ENCODE peak calls at places on chromosomes 5 and 9, in four cellular contexts. One of them, this sample, is unnamed.

GRCh38 chr9:34985311-34985899 is 4.1 kb upstream of the DNAJB5 start:
- DNase-seq in brain microvascular endothelial cell: no peak
- DNase-seq in ovary: no peak
- DNase-seq in lower lobe of right lung: no peak
- DNase-seq in this sample: peak

GRCh38 chr5:108122701-108123100 is 259.2 kb downstream of the FBXL17 start:
- DNase-seq in brain microvascular endothelial cell: no peak
- DNase-seq in ovary: no peak
- DNase-seq in lower lobe of right lung: no peak
- DNase-seq in this sample: no peak

GRCh38 chr5:132641241-132641723 is 16.7 kb upstream of the IL13 start:
- DNase-seq in brain microvascular endothelial cell: no peak
- DNase-seq in ovary: no peak
- DNase-seq in lower lobe of right lung: no peak
- DNase-seq in this sample: no peak

GRCh38 chr5:108579236-108579635 is 168.5 kb upstream of the FER start:
- DNase-seq in brain microvascular endothelial cell: no peak
- DNase-seq in ovary: no peak
- DNase-seq in lower lobe of right lung: no peak
- DNase-seq in this sample: no peak

GRCh38 chr5:165775094-165775493 is 2269.7 kb downstream of the MAT2B start:
- DNase-seq in brain microvascular endothelial cell: no peak
- DNase-seq in ovary: no peak
- DNase-seq in lower lobe of right lung: no peak
- DNase-seq in this sample: no peak

GRCh38 chr9:1490341-1491115 is 440.4 kb downstream of the DMRT2 start:
- DNase-seq in brain microvascular endothelial cell: no peak
- DNase-seq in ovary: no peak
- DNase-seq in lower lobe of right lung: no peak
- DNase-seq in this sample: peak

GRCh38 chr5:10110228-10110627 is 139.5 kb downstream of the ATPSCKMT start:
- DNase-seq in brain microvascular endothelial cell: no peak
- DNase-seq in ovary: no peak
- DNase-seq in lower lobe of right lung: no peak
- DNase-seq in this sample: no peak

GRCh38 chr9:115022760-115023434 is 92.5 kb upstream of the TNFSF8 start:
- DNase-seq in brain microvascular endothelial cell: peak
- DNase-seq in ovary: no peak
- DNase-seq in lower lobe of right lung: no peak
- DNase-seq in this sample: no peak

GRCh38 chr5:116864157-116864837 is 289.7 kb upstream of the SEMA6A start:
- DNase-seq in brain microvascular endothelial cell: peak
- DNase-seq in ovary: no peak
- DNase-seq in lower lobe of right lung: no peak
- DNase-seq in this sample: no peak

GRCh38 chr9:101307041-101307440 is 77.8 kb downstream of the BAAT start:
- DNase-seq in brain microvascular endothelial cell: no peak
- DNase-seq in ovary: no peak
- DNase-seq in lower lobe of right lung: no peak
- DNase-seq in this sample: no peak

GRCh38 chr5:54761213-54761701 is 224.1 kb downstream of the ESM1 start:
- DNase-seq in brain microvascular endothelial cell: peak
- DNase-seq in ovary: no peak
- DNase-seq in lower lobe of right lung: no peak
- DNase-seq in this sample: no peak

GRCh38 chr5:88142801-88143692 is 125.6 kb downstream of the TMEM161B start:
- DNase-seq in brain microvascular endothelial cell: no peak
- DNase-seq in ovary: peak
- DNase-seq in lower lobe of right lung: no peak
- DNase-seq in this sample: no peak

GRCh38 chr5:38922199-38922598 is 76.4 kb downstream of the OSMR start:
- DNase-seq in brain microvascular endothelial cell: peak
- DNase-seq in ovary: no peak
- DNase-seq in lower lobe of right lung: peak
- DNase-seq in this sample: peak

GRCh38 chr9:72476617-72477375 is 44.6 kb upstream of the TMC1 start:
- DNase-seq in brain microvascular endothelial cell: peak
- DNase-seq in ovary: no peak
- DNase-seq in lower lobe of right lung: no peak
- DNase-seq in this sample: peak

GRCh38 chr5:68344447-68345111 is 129.0 kb downstream of the PIK3R1 start:
- DNase-seq in brain microvascular endothelial cell: peak
- DNase-seq in ovary: no peak
- DNase-seq in lower lobe of right lung: no peak
- DNase-seq in this sample: no peak

GRCh38 chr9:126375386-126375785 is 48.8 kb downstream of the MVB12B start:
- DNase-seq in brain microvascular endothelial cell: peak
- DNase-seq in ovary: no peak
- DNase-seq in lower lobe of right lung: no peak
- DNase-seq in this sample: peak

GRCh38 chr5:55766408-55766807 is 28.5 kb downstream of the DDX4 start:
- DNase-seq in brain microvascular endothelial cell: no peak
- DNase-seq in ovary: no peak
- DNase-seq in lower lobe of right lung: no peak
- DNase-seq in this sample: no peak

GRCh38 chr9:97895695-97896332 is 26.5 kb downstream of the TRMO start:
- DNase-seq in brain microvascular endothelial cell: peak
- DNase-seq in ovary: no peak
- DNase-seq in lower lobe of right lung: no peak
- DNase-seq in this sample: no peak

DNA sequence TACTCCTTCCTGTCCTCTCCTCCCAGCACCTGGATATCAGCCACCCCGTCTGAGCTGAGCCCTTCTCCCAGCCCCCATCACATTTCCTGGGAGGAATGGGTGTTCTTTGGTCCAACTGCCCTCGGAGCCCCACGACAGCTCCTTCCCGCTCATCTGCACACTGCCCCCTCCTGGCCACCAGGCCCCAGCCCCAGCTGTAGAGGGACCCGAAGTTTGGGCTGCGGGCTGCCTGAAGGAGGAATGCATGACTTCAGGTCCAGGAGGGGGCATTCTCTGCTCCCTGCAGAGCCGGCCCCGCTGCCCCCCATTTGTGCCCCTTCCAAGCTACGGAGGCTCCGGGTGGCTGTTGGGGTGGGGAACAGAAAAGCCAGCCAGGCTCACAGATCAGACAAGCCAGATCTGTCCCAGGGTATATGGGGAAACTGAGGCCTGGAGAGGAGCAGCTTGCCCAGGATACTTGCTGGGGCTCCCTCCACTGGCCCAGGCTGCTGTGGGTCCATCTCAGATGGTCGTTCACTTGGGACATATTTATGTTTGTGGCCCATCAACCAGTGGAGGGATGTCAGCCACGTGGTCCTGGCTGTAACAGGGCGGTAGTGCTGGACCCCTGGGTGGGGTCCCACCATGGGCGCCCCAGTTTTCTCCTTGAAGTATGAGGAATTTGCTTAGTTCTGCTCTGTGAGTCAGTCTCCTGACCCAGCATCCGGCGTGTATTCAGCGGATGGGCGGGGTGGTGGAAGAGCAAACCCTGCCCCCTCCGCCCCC is 33.1 kb downstream of the DAB2IP start:
- DNase-seq in brain microvascular endothelial cell: no peak
- DNase-seq in ovary: no peak
- DNase-seq in lower lobe of right lung: peak
- DNase-seq in this sample: no peak
- H3K27ac ChIP-seq in brain microvascular endothelial cell: no peak
- H3K27ac ChIP-seq in ovary: no peak
- H3K27ac ChIP-seq in lower lobe of right lung: no peak
- H3K27ac ChIP-seq in this sample: no peak

GRCh38 chr9:136159851-136160250 is 41.2 kb upstream of the TMEM250 start:
- DNase-seq in brain microvascular endothelial cell: no peak
- DNase-seq in ovary: no peak
- DNase-seq in lower lobe of right lung: no peak
- DNase-seq in this sample: no peak
- H3K27ac ChIP-seq in brain microvascular endothelial cell: no peak
- H3K27ac ChIP-seq in ovary: no peak
- H3K27ac ChIP-seq in lower lobe of right lung: no peak
- H3K27ac ChIP-seq in this sample: no peak

DNA sequence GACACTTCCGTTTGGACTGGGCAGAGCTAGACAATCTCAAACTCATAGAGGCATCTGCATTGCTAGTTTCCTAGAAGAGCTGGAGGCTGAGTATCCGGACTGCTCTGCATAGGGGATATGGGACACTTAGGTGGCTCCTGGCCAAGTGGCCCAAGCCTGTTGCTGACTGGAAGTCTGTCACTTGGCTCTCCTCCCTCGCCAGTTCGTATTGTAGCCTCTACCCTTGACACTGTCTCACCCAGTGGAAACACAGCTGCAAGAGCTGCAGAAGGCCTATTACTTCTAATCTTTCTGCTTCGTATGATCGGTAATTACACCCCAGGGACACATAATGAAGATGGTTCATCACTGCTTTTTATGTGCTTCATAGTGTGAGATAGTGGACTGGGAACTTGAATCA is 34.7 kb downstream of the ITGA1 start:
- DNase-seq in brain microvascular endothelial cell: no peak
- DNase-seq in ovary: no peak
- DNase-seq in lower lobe of right lung: no peak
- DNase-seq in this sample: no peak
- H3K27ac ChIP-seq in brain microvascular endothelial cell: no peak
- H3K27ac ChIP-seq in ovary: no peak
- H3K27ac ChIP-seq in lower lobe of right lung: no peak
- H3K27ac ChIP-seq in this sample: no peak

DNA sequence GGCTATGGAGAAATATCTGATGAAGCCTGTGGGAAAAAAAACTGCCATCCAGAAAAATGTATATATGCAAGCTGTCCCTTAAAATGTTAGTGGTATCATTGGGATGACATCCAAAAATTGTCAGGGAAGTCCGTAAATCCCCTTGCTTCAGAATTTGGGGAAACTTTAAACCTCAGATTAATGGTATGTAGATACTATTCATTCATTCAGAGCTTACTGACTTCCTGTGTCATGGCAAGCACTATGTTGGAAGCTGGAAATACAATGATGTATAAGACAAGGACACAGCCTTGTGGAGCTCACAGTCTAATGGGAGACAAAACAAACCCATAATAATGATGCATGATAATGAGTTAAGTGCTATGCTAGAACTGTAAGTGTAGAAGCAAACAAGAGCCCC is 10.9 kb upstream of the MOB3B start:
- DNase-seq in brain microvascular endothelial cell: no peak
- DNase-seq in ovary: no peak
- DNase-seq in lower lobe of right lung: no peak
- DNase-seq in this sample: no peak
- H3K27ac ChIP-seq in brain microvascular endothelial cell: no peak
- H3K27ac ChIP-seq in ovary: peak
- H3K27ac ChIP-seq in lower lobe of right lung: peak
- H3K27ac ChIP-seq in this sample: no peak

DNA sequence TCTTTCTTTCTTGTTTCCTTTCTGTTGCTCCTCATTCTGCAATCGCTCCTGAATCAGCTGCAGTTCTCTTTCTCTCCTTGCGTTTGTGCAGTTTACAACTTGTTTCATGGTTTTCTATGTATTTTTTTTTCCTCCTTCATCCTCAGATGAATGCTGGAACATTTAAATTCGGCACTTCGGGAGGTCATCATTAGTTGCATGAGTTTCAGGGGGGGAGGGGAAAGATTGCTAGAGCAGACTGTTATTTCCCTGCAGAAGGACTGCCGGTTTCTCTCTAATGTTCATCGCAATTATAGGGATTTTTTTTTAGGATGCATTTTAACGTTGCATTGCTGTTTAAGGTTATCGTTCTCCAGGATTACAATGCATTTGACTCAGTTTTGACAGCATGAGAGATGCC is 1311.9 kb upstream of the WWC1 start:
- DNase-seq in brain microvascular endothelial cell: no peak
- DNase-seq in ovary: no peak
- DNase-seq in lower lobe of right lung: no peak
- DNase-seq in this sample: no peak
- H3K27ac ChIP-seq in brain microvascular endothelial cell: no peak
- H3K27ac ChIP-seq in ovary: no peak
- H3K27ac ChIP-seq in lower lobe of right lung: no peak
- H3K27ac ChIP-seq in this sample: no peak

GRCh38 chr5:153630546-153630945 is 140.1 kb downstream of the GRIA1 start:
- DNase-seq in brain microvascular endothelial cell: no peak
- DNase-seq in ovary: no peak
- DNase-seq in lower lobe of right lung: no peak
- DNase-seq in this sample: no peak
- H3K27ac ChIP-seq in brain microvascular endothelial cell: no peak
- H3K27ac ChIP-seq in ovary: no peak
- H3K27ac ChIP-seq in lower lobe of right lung: no peak
- H3K27ac ChIP-seq in this sample: no peak

DNA sequence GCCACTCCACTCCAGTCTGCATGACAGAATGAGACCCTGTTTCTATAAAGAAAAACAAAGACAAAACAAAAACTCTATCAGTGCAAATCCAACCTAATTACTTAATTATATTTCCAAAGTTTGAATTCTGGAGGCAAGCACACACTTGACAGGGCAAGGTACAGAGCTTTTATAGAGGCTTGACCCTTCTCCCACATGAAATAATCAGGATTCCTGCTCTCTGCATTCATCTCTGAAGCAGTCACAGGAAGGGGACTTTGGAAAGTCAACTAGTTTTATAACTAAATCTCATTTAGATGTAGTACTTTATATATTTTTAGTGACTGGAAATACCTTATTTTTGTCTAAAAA is 91.9 kb upstream of the CHD1 start:
- DNase-seq in brain microvascular endothelial cell: no peak
- DNase-seq in ovary: no peak
- DNase-seq in lower lobe of right lung: no peak
- DNase-seq in this sample: no peak
- H3K27ac ChIP-seq in brain microvascular endothelial cell: no peak
- H3K27ac ChIP-seq in ovary: no peak
- H3K27ac ChIP-seq in lower lobe of right lung: no peak
- H3K27ac ChIP-seq in this sample: no peak

GRCh38 chr5:170221319-170221718 is 11.5 kb upstream of the C5orf58 start:
- DNase-seq in brain microvascular endothelial cell: no peak
- DNase-seq in ovary: no peak
- DNase-seq in lower lobe of right lung: no peak
- DNase-seq in this sample: no peak
- H3K27ac ChIP-seq in brain microvascular endothelial cell: no peak
- H3K27ac ChIP-seq in ovary: no peak
- H3K27ac ChIP-seq in lower lobe of right lung: peak
- H3K27ac ChIP-seq in this sample: no peak

GRCh38 chr9:134551176-134551575 is 90.4 kb upstream of the COL5A1 start:
- DNase-seq in brain microvascular endothelial cell: no peak
- DNase-seq in ovary: no peak
- DNase-seq in lower lobe of right lung: peak
- DNase-seq in this sample: no peak

GRCh38 chr9:134552349-134552990 is 89.1 kb upstream of the COL5A1 start:
- DNase-seq in brain microvascular endothelial cell: no peak
- DNase-seq in ovary: no peak
- DNase-seq in lower lobe of right lung: peak
- DNase-seq in this sample: no peak

GRCh38 chr9:134550584-134550983 is 91.0 kb upstream of the COL5A1 start:
- DNase-seq in brain microvascular endothelial cell: no peak
- DNase-seq in ovary: no peak
- DNase-seq in lower lobe of right lung: peak
- DNase-seq in this sample: no peak

GRCh38 chr9:134553061-134553891 is 88.3 kb upstream of the COL5A1 start:
- DNase-seq in brain microvascular endothelial cell: no peak
- DNase-seq in ovary: no peak
- DNase-seq in lower lobe of right lung: peak
- DNase-seq in this sample: peak

GRCh38 chr9:134551657-134552348 is 89.8 kb upstream of the COL5A1 start:
- DNase-seq in brain microvascular endothelial cell: peak
- DNase-seq in ovary: no peak
- DNase-seq in lower lobe of right lung: peak
- DNase-seq in this sample: peak
- H3K27ac ChIP-seq in brain microvascular endothelial cell: peak
- H3K27ac ChIP-seq in ovary: no peak
- H3K27ac ChIP-seq in lower lobe of right lung: peak
- H3K27ac ChIP-seq in this sample: peak